ENCODE peak calls at places on chromosomes 5 and 9, in six cellular contexts. O is GM10248; Y is IMR-90; K is A673; J is natural killer cell; G is activated CD8-positive, alpha-beta T cell treated with anti-CD3 and anti-CD28 coated beads for 36 hours. F is an unnamed sample.

GRCh38 chr5:1832511-1833250 is 31.5 kb downstream of the NDUFS6 start:
- DNase-seq in O (no peak), Y (no peak), K (no peak), J (no peak), G (no peak), F (no peak)

GRCh38 chr9:37035472-37036236 is 1.6 kb upstream of the PAX5 start:
- DNase-seq in O (peak; percentile 40), Y (no peak), K (no peak), J (no peak), G (no peak), F (peak; percentile 46)

GRCh38 chr5:73437126-73438047 is 11.2 kb downstream of the FOXD1 start:
- DNase-seq in O (no peak), Y (peak; percentile 67), K (peak; percentile 37), J (no peak), G (no peak), F (peak; percentile 50)

GRCh38 chr5:102114525-102115069 is 181.5 kb downstream of the SLCO4C1 start:
- DNase-seq in O (no peak), Y (no peak), K (no peak), J (no peak), G (no peak), F (no peak)

GRCh38 chr5:134008257-134008749 is 3.5 kb upstream of the VDAC1 start:
- DNase-seq in O (no peak), Y (no peak), K (no peak), J (no peak), G (no peak), F (no peak)

GRCh38 chr9:613771-614347 is 227.6 kb upstream of the DMRT1 start:
- DNase-seq in O (peak; percentile 64), Y (peak; percentile 91), K (peak; percentile 81), J (peak; percentile 27), G (peak; percentile 62), F (peak; percentile 74)

GRCh38 chr9:6959275-6960000 is 201.7 kb downstream of the KDM4C start:
- DNase-seq in O (no peak), Y (no peak), K (peak; percentile 78), J (no peak), G (no peak), F (no peak)

GRCh38 chr9:131891578-131891977 is 151.7 kb upstream of the RAPGEF1 start:
- DNase-seq in O (no peak), Y (no peak), K (no peak), J (no peak), G (no peak), F (no peak)

GRCh38 chr5:143229426-143229895 is 174.0 kb downstream of the NR3C1 start:
- DNase-seq in O (no peak), Y (no peak), K (no peak), J (no peak), G (peak; percentile 58), F (no peak)

GRCh38 chr5:122180863-122181519 is 51.6 kb downstream of the ZNF474 start:
- DNase-seq in O (no peak), Y (peak; percentile 93), K (no peak), J (no peak), G (no peak), F (no peak)

GRCh38 chr9:1050125-1050895 is at the start of gene DMRT2:
- DNase-seq in O (peak; percentile 64), Y (peak; percentile 43), K (peak; percentile 63), J (no peak), G (peak; percentile 49), F (peak; percentile 75)

GRCh38 chr9:124894741-124895170 is 32.8 kb downstream of the ARPC5L start:
- DNase-seq in O (no peak), Y (peak; percentile 55), K (peak; percentile 83), J (no peak), G (peak; percentile 58), F (no peak)

GRCh38 chr5:18772475-18772874 is 1138.2 kb downstream of the TAF11L14 start:
- DNase-seq in O (no peak), Y (no peak), K (no peak), J (no peak), G (peak; percentile 15), F (no peak)

GRCh38 chr5:67163863-67164595 is 32.6 kb downstream of the CD180 start:
- DNase-seq in O (no peak), Y (no peak), K (no peak), J (no peak), G (no peak), F (peak; percentile 17)

GRCh38 chr9:5767968-5768932 is 64.7 kb downstream of the ERMP1 start:
- DNase-seq in O (peak; percentile 21), Y (no peak), K (no peak), J (no peak), G (peak; percentile 43), F (no peak)

GRCh38 chr5:149237662-149238061 is 34.0 kb upstream of the AFAP1L1 start:
- DNase-seq in O (no peak), Y (no peak), K (no peak), J (no peak), G (no peak), F (no peak)

GRCh38 chr5:173734716-173735115 is 118.3 kb upstream of the BOD1 start:
- DNase-seq in O (no peak), Y (no peak), K (no peak), J (no peak), G (no peak), F (no peak)

GRCh38 chr5:173735691-173736090 is 119.2 kb upstream of the BOD1 start:
- DNase-seq in O (no peak), Y (no peak), K (no peak), J (no peak), G (no peak), F (no peak)

GRCh38 chr5:173733831-173734491 is 117.5 kb upstream of the BOD1 start:
- DNase-seq in O (peak; percentile 82), Y (no peak), K (no peak), J (no peak), G (no peak), F (peak; percentile 79)

GRCh38 chr5:173735171-173735570 is 118.7 kb upstream of the BOD1 start:
- DNase-seq in O (no peak), Y (no peak), K (no peak), J (no peak), G (no peak), F (no peak)

DNA sequence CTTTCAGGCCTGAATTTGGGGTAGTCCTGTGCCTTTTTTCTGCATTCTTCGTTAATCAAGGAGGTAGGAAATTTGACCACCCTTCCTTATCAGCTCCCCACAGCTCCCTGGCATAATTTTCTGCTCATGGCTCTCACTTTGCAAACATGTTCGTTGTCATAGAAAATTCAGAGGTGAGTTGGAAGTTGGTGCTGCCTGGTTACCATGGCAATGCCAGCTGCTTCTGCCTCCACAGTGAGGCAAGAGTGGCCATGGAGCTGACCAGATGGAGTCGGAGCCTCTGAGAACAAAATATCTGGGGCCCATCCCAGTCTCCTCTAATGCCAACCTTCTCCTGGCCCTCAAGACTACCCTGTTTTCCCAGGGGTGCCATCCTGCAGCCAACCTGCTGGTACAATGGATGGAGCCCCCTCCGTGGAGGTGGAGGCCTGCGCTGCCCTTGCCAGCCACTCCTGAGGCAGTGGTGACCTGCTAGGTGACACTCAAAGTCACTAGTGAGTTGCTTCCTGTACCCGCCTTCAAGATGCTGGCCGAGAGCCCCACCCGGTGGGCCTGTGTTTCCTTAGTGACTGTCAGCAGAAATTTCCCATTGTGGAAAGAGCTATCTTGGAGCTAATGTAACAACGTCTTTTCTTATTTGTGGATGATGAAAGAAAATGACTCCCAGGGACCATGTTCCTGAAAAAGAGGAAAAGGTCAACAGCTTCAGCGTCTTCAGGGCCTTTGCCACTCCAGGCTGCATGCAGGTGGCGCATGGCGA is 116.8 kb upstream of the BOD1 start:
- DNase-seq in O (no peak), Y (no peak), K (no peak), J (no peak), G (no peak), F (no peak)
- TF ChIP-seq CTCF in O (no peak), Y (no peak), K (no peak), J (no peak), G (no peak), F (no peak)

GRCh38 chr5:60649288-60649917 is 50.6 kb downstream of the DEPDC1B start:
- DNase-seq in O (peak; percentile 41), Y (peak; percentile 51), K (peak; percentile 48), J (no peak), G (no peak), F (peak; percentile 48)
- TF ChIP-seq CTCF in O (peak; percentile 60), Y (peak; percentile 69), K (peak; percentile 73), J (peak; percentile 21), G (peak; percentile 73), F (peak; percentile 58)

GRCh38 chr5:85441853-85442252 is 1057.2 kb upstream of the EDIL3 start:
- DNase-seq in O (no peak), Y (no peak), K (no peak), J (no peak), G (no peak), F (no peak)
- TF ChIP-seq CTCF in O (no peak), Y (no peak), K (no peak), J (no peak), G (no peak), F (no peak)

GRCh38 chr5:39109616-39110015 is 35.4 kb upstream of the RICTOR start:
- DNase-seq in O (no peak), Y (no peak), K (no peak), J (no peak), G (no peak), F (no peak)

GRCh38 chr5:39107350-39107749 is 33.2 kb upstream of the RICTOR start:
- DNase-seq in O (no peak), Y (no peak), K (no peak), J (no peak), G (no peak), F (no peak)

GRCh38 chr5:39108987-39109386 is 34.8 kb upstream of the RICTOR start:
- DNase-seq in O (no peak), Y (no peak), K (no peak), J (no peak), G (no peak), F (no peak)

GRCh38 chr5:39104221-39104620 is 30.0 kb upstream of the RICTOR start:
- DNase-seq in O (no peak), Y (no peak), K (no peak), J (no peak), G (no peak), F (no peak)

GRCh38 chr5:39106332-39106731 is 32.1 kb upstream of the RICTOR start:
- DNase-seq in O (no peak), Y (peak; percentile 27), K (no peak), J (no peak), G (no peak), F (no peak)
- TF ChIP-seq CTCF in O (no peak), Y (peak; percentile 45), K (peak; percentile 44), J (peak; percentile 25), G (peak; percentile 6), F (no peak)

GRCh38 chr9:120439147-120439546 is 140.8 kb downstream of the CDK5RAP2 start:
- DNase-seq in O (no peak), Y (peak; percentile 23), K (peak; percentile 23), J (no peak), G (peak; percentile 25), F (no peak)
- TF ChIP-seq CTCF in O (peak; percentile 19), Y (peak; percentile 54), K (peak; percentile 67), J (peak; percentile 36), G (peak; percentile 54), F (peak; percentile 5)

GRCh38 chr5:43514816-43515677 is at the start of gene C5orf34:
- DNase-seq in O (peak; percentile 96), Y (peak; percentile 94), K (peak; percentile 98), J (peak; percentile 90), G (peak; percentile 95), F (peak; percentile 96)
- TF ChIP-seq CTCF in O (no peak), Y (no peak), K (no peak), J (no peak), G (no peak), F (no peak)